ENCODE peak calls at places on chromosome 14, in four cellular contexts. L is esophagus muscularis mucosa, X is suprapubic skin, C is stomach. H is an unnamed sample.

GRCh38 chr14:70873627-70874026 is 33.6 kb upstream of the PCNX1 start:
- DNase-seq in L (no peak), X (no peak), C (no peak), H (no peak)

GRCh38 chr14:95254356-95254755 is 65.4 kb downstream of the CLMN start:
- DNase-seq in L (no peak), X (peak), C (no peak), H (no peak)

GRCh38 chr14:36662543-36663403 is 1.1 kb downstream of the PAX9 start:
- DNase-seq in L (no peak), X (peak), C (no peak), H (no peak)

GRCh38 chr14:103334644-103335603 is 887 bp downstream of the EIF5 start:
- DNase-seq in L (peak), X (peak), C (peak), H (peak)

GRCh38 chr14:28773176-28773575 is 6.6 kb downstream of the FOXG1 start:
- DNase-seq in L (no peak), X (no peak), C (no peak), H (no peak)

GRCh38 chr14:105258846-105259245 is 10.5 kb downstream of the BTBD6 start:
- DNase-seq in L (no peak), X (no peak), C (peak), H (no peak)

GRCh38 chr14:75646762-75647161 is 13.9 kb downstream of the ERG28 start:
- DNase-seq in L (no peak), X (no peak), C (no peak), H (no peak)

GRCh38 chr14:31090872-31091764 is 64.9 kb upstream of the STRN3 start:
- DNase-seq in L (no peak), X (no peak), C (no peak), H (no peak)

GRCh38 chr14:51180577-51180976 is 59.5 kb upstream of the TMX1 start:
- DNase-seq in L (no peak), X (no peak), C (no peak), H (no peak)

GRCh38 chr14:65045691-65046090 is 56.6 kb downstream of the MAX start:
- DNase-seq in L (no peak), X (no peak), C (no peak), H (no peak)

GRCh38 chr14:104428333-104428851 is 151.2 kb upstream of the C14orf180 start:
- DNase-seq in L (peak), X (peak), C (peak), H (no peak)

GRCh38 chr14:64612021-64612380 is 62.2 kb downstream of the PPP1R36 start:
- DNase-seq in L (no peak), X (no peak), C (no peak), H (no peak)

GRCh38 chr14:79562158-79562557 is 649.1 kb downstream of the DIO2 start:
- DNase-seq in L (no peak), X (no peak), C (no peak), H (no peak)
- TF ChIP-seq EP300 in L (no peak), X (no peak), C (no peak), H (no peak)

DNA sequence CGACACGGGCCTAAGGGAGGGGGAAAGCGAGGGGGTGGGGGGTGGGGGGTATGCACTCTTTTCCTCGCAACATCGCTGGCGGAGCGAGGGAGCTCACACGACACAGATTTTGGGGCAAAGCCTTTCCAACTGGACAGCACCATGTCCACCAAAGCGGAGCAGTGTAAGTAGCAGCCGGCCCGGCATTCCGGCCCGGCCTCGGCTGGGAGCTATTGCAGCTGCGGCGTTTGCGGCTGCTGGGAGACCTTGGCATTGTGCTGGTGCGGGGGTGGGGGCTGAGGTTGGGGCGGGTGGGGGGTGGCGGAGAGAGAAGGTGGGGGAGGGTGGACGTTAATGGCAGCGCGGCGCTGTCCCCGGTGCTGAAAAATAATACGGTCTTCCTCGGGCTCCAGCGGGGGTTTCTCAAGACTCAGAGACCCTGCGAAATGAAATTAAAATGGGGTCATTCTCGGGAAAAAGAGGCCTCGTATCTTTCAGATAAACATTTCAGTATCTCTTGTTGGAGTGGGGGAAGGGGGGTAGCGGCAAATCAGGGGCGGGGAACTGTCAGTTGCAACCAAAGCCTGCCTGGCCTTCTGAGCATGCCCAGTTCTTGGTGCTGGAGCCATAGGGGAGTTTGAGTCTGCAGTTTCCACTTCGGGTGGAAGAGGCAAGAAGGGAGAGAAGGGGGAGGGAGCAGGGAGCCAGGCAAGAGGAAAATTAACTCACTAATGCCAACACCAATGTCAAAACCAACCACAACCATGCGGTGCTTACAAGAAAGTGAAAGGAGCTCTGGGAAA is at the start of gene UNC79:
- DNase-seq in L (no peak), X (no peak), C (no peak), H (no peak)
- TF ChIP-seq EP300 in L (no peak), X (no peak), C (no peak), H (no peak)

GRCh38 chr14:34806257-34806656 is 68.9 kb downstream of the BAZ1A start:
- DNase-seq in L (no peak), X (no peak), C (no peak), H (no peak)

GRCh38 chr14:34804933-34805332 is 70.2 kb downstream of the BAZ1A start:
- DNase-seq in L (no peak), X (no peak), C (no peak), H (no peak)

GRCh38 chr14:34810028-34810427 is 65.1 kb downstream of the BAZ1A start:
- DNase-seq in L (no peak), X (no peak), C (no peak), H (no peak)
- TF ChIP-seq EP300 in L (no peak), X (no peak), C (no peak), H (no peak)

GRCh38 chr14:102317564-102318248 is 1.8 kb upstream of the ZNF839 start:
- DNase-seq in L (no peak), X (no peak), C (no peak), H (no peak)

GRCh38 chr14:102318781-102319276 is 717 bp upstream of the ZNF839 start:
- DNase-seq in L (no peak), X (no peak), C (no peak), H (peak)

GRCh38 chr14:102320671-102321455 is 1.3 kb downstream of the ZNF839 start:
- DNase-seq in L (no peak), X (no peak), C (no peak), H (no peak)

GRCh38 chr14:102320033-102320660 is 601 bp downstream of the ZNF839 start:
- DNase-seq in L (no peak), X (no peak), C (peak), H (peak)

DNA sequence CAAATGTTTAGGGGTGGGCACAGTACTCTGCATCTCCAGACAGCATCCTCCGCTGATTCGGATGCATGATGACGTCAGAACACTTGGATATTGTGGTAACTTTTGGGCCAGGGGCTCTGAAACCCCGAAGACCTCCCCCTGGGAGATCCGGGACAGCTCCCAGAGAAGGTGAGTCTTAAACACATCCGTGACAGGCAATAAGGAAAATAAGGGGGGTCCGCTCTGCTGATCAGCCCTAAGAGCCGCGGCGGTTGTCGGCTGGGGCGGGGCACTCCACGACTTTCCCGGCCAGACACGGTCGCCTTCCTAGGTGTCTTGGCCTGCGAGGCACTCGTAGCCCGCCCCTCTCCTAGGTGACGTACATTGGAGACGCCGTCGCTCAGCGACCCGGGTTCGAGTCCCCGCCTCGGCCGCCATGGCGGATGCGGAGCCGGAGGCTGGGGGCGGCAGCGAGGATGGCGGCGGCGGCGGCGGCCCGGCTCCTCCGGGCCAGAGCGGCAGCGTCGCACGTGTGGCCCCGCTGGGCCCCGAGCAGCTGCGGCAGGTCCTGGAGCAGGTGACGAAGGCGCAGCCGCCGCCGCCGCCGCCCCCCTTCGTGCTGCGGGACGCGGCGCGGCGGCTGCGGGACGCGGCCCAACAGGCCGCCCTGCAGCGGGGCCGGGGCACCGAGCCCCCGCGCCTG is at the start of gene ZNF839:
- DNase-seq in L (peak), X (peak), C (peak), H (peak)
- TF ChIP-seq EP300 in L (no peak), X (no peak), C (no peak), H (peak)

GRCh38 chr14:54730156-54730961 is 163.4 kb downstream of the SAMD4A start:
- DNase-seq in L (no peak), X (no peak), C (no peak), H (no peak)
- TF ChIP-seq EP300 in L (no peak), X (no peak), C (no peak), H (no peak)

DNA sequence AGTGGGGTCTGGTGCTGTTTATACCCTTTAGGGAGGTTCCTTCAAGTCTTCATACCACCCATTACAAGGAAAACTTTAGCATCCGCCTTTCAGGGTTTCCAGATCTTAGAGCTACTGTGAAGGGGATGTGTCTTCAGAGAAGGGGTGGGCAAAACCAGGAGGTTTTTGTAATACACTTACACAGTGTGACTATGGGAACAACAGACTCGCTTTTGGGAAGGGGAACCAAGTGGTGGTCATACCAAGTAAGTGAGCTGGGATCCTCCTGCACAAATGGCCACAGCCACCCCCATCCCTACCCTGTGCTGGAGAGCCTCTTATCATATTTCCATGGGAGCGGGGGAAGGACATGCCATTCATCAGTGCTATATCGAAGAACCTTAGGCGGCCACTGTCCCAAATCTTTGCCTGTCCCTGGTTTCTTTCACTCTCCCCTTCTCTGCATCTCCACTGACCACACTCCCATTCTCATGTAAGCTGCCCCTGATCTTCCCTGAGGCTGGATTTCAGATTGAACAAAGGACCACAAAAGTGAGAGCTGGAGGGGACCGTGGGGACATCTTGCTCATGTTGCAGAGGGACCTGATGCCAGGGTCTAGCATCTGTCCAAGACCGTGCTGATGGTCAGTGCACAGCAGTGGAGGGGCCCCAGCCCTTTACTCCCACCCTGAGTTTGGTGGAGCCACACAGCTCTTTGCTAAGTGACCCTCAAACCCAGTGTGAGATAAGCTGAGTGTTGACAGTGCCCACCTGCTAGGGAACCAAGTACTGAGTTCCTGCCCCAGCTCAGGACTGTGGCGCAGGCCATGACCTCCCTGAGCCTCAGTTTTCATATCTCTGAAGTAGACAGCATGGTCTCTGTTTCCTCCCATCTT is 51.4 kb downstream of the DAD1 start:
- DNase-seq in L (no peak), X (no peak), C (no peak), H (no peak)
- TF ChIP-seq EP300 in L (no peak), X (no peak), C (no peak), H (no peak)

DNA sequence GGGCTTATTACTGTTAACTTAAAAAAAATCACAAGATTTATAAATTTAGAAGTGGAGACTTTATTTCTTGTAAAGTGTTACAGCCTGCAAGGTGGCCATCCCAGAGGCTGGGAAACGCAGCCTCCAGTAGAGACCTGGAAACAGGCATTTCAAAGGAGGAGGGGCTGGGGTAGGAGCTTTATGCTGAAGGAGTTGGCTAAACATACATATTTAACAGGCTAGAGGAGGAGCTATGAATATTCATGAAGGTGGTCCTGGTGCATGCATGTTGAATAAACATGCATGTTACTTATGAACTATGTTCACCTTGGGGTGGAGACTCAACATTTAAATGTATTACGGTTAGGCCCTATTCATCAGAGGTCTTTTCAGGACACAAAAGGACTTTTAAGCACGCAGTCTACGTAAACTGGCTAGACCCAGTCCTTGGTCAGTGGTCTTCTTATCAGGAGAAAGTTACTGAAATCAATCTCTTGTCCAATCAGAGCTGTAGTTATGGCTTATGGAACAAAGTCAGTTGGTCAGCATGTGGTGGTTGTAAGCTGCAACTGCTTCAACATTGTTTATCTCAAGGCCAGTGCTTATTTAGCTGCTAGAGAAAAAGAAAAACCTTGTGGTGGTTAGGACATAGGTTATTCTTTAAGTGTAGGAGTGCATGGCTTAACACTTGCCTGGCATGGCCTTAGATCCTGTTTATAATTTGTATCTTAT is 11.4 kb upstream of the ARF6 start:
- DNase-seq in L (no peak), X (no peak), C (no peak), H (no peak)
- TF ChIP-seq EP300 in L (no peak), X (no peak), C (no peak), H (no peak)

GRCh38 chr14:55699131-55700057 is 119.4 kb downstream of the KTN1 start:
- DNase-seq in L (peak), X (no peak), C (no peak), H (no peak)
- TF ChIP-seq EP300 in L (no peak), X (no peak), C (no peak), H (no peak)

DNA sequence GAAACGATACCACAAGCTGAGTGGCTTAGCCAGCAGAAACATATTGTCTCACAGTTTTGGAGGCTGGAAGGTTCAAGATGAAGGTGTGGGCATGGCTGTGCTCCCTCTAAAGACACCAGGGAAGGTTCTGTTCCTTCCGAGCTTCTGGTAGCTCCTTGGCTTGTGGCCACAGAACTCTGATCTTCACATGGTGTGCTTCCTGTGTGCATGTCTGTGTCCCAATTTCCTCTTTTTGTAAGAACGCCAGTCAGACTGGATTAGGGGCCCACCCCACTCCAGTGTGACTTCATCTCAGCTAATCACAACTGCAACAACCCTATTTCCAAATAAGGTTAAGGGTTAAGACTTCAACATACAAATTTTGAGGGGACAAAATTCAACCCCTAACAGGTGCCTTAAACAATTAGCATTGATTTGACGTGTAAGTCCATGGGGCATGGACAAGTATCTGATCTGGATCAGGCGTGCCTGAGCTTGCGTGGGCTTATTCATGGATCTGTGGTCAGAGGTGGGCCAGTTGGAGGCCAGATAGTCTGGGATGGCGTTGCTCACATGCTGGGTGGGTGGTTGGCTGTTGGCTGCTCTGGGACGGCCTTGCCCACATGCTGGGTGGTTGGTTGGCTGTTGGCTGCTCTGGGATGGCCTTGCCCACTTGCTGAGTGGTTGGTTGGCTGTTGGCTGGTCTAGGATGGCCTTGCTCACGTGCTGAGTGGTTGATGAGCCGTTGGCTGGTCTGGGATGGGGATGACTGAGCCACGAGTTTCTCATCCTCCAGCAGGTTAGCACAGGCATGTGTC is 88.5 kb downstream of the LGMN start:
- DNase-seq in L (no peak), X (no peak), C (no peak), H (no peak)
- TF ChIP-seq EP300 in L (no peak), X (no peak), C (no peak), H (no peak)

H was measured in ovary.